ENCODE peak calls at places on chromosomes 4 and X, in nine cellular contexts. One of them, this sample, is unnamed.
A peak's percentile ranks its signal among the peaks of the same experiment; 100 is the strongest.

GRCh38 chr4:15906024-15906443 is 32.5 kb downstream of the FGFBP1 start:
- DNase-seq in cardiac muscle cell: no peak
- DNase-seq in mucosa of descending colon: peak; percentile 89
- DNase-seq in kidney: peak; percentile 91
- DNase-seq in thyroid gland: peak; percentile 32
- DNase-seq in Caco-2: peak; percentile 74
- DNase-seq in hepatocyte: peak; percentile 68
- DNase-seq in GM23338: peak; percentile 75
- DNase-seq in endodermal cell: peak; percentile 93
- DNase-seq in this sample: no peak

GRCh38 chr4:182795446-182796238 is 121.5 kb downstream of the DCTD start:
- DNase-seq in thyroid gland: no peak
- DNase-seq in endodermal cell: no peak
- DNase-seq in GM23338: no peak
- DNase-seq in kidney: no peak
- DNase-seq in hepatocyte: no peak
- DNase-seq in mucosa of descending colon: no peak
- DNase-seq in cardiac muscle cell: peak; percentile 52
- DNase-seq in Caco-2: no peak
- DNase-seq in this sample: no peak

GRCh38 chrX:45952030-45952429 is 593.2 kb downstream of the ZNF674 start:
- DNase-seq in endodermal cell: peak; percentile 59
- DNase-seq in hepatocyte: no peak
- DNase-seq in thyroid gland: no peak
- DNase-seq in Caco-2: no peak
- DNase-seq in kidney: no peak
- DNase-seq in cardiac muscle cell: no peak
- DNase-seq in mucosa of descending colon: no peak
- DNase-seq in GM23338: peak; percentile 19
- DNase-seq in this sample: no peak

GRCh38 chr4:111263836-111264235 is 641.0 kb upstream of the PITX2 start:
- DNase-seq in thyroid gland: no peak
- DNase-seq in mucosa of descending colon: no peak
- DNase-seq in hepatocyte: no peak
- DNase-seq in endodermal cell: peak; percentile 40
- DNase-seq in kidney: no peak
- DNase-seq in Caco-2: no peak
- DNase-seq in GM23338: no peak
- DNase-seq in cardiac muscle cell: no peak
- DNase-seq in this sample: no peak

GRCh38 chr4:158873795-158874359 is 105.1 kb downstream of the FNIP2 start:
- DNase-seq in Caco-2: no peak
- DNase-seq in cardiac muscle cell: no peak
- DNase-seq in kidney: no peak
- DNase-seq in endodermal cell: no peak
- DNase-seq in hepatocyte: peak; percentile 36
- DNase-seq in GM23338: no peak
- DNase-seq in thyroid gland: no peak
- DNase-seq in mucosa of descending colon: no peak
- DNase-seq in this sample: peak; percentile 34

GRCh38 chr4:77120888-77121508 is 36.0 kb upstream of the CCNG2 start:
- DNase-seq in hepatocyte: no peak
- DNase-seq in Caco-2: no peak
- DNase-seq in thyroid gland: no peak
- DNase-seq in GM23338: peak; percentile 46
- DNase-seq in kidney: no peak
- DNase-seq in cardiac muscle cell: no peak
- DNase-seq in mucosa of descending colon: no peak
- DNase-seq in endodermal cell: no peak
- DNase-seq in this sample: no peak

GRCh38 chr4:17117746-17118145 is 219.3 kb upstream of the LDB2 start:
- DNase-seq in hepatocyte: no peak
- DNase-seq in cardiac muscle cell: no peak
- DNase-seq in Caco-2: no peak
- DNase-seq in kidney: no peak
- DNase-seq in mucosa of descending colon: no peak
- DNase-seq in thyroid gland: no peak
- DNase-seq in GM23338: no peak
- DNase-seq in endodermal cell: no peak
- DNase-seq in this sample: no peak

GRCh38 chrX:71669492-71669891 is 2.1 kb downstream of the LOC101059915 start:
- DNase-seq in mucosa of descending colon: no peak
- DNase-seq in cardiac muscle cell: no peak
- DNase-seq in hepatocyte: no peak
- DNase-seq in Caco-2: no peak
- DNase-seq in thyroid gland: no peak
- DNase-seq in endodermal cell: no peak
- DNase-seq in kidney: peak; percentile 39
- DNase-seq in GM23338: no peak
- DNase-seq in this sample: no peak

GRCh38 chr4:109302366-109303140 is at the start of gene COL25A1:
- DNase-seq in Caco-2: no peak
- DNase-seq in thyroid gland: peak; percentile 90
- DNase-seq in kidney: peak; percentile 86
- DNase-seq in cardiac muscle cell: peak; percentile 97
- DNase-seq in hepatocyte: peak; percentile 75
- DNase-seq in endodermal cell: peak; percentile 97
- DNase-seq in GM23338: peak; percentile 96
- DNase-seq in mucosa of descending colon: peak; percentile 35
- DNase-seq in this sample: peak; percentile 94

GRCh38 chrX:37646254-37646653 is 39.3 kb upstream of the XK start:
- DNase-seq in GM23338: no peak
- DNase-seq in endodermal cell: no peak
- DNase-seq in hepatocyte: no peak
- DNase-seq in cardiac muscle cell: no peak
- DNase-seq in kidney: no peak
- DNase-seq in mucosa of descending colon: no peak
- DNase-seq in Caco-2: no peak
- DNase-seq in thyroid gland: no peak
- DNase-seq in this sample: no peak

GRCh38 chrX:13077168-13077567 is 32.7 kb upstream of the FAM9C start:
- DNase-seq in hepatocyte: no peak
- DNase-seq in mucosa of descending colon: no peak
- DNase-seq in kidney: no peak
- DNase-seq in thyroid gland: no peak
- DNase-seq in cardiac muscle cell: no peak
- DNase-seq in GM23338: no peak
- DNase-seq in endodermal cell: no peak
- DNase-seq in Caco-2: no peak
- DNase-seq in this sample: no peak

GRCh38 chrX:53280703-53281320 is 572 bp downstream of the IQSEC2 start:
- DNase-seq in mucosa of descending colon: peak; percentile 52
- DNase-seq in thyroid gland: peak; percentile 30
- DNase-seq in Caco-2: no peak
- DNase-seq in kidney: peak; percentile 80
- DNase-seq in endodermal cell: peak; percentile 65
- DNase-seq in GM23338: no peak
- DNase-seq in hepatocyte: no peak
- DNase-seq in cardiac muscle cell: no peak
- DNase-seq in this sample: peak; percentile 5

GRCh38 chrX:150690126-150690525 is 3.1 kb upstream of the MTMR1 start:
- DNase-seq in Caco-2: no peak
- DNase-seq in GM23338: no peak
- DNase-seq in thyroid gland: no peak
- DNase-seq in kidney: no peak
- DNase-seq in endodermal cell: no peak
- DNase-seq in hepatocyte: no peak
- DNase-seq in mucosa of descending colon: no peak
- DNase-seq in cardiac muscle cell: no peak
- DNase-seq in this sample: peak; percentile 22

GRCh38 chrX:150692837-150693781 is at the start of gene MTMR1:
- DNase-seq in thyroid gland: peak; percentile 39
- DNase-seq in cardiac muscle cell: peak; percentile 55
- DNase-seq in endodermal cell: peak; percentile 60
- DNase-seq in hepatocyte: peak; percentile 65
- DNase-seq in GM23338: peak; percentile 29
- DNase-seq in kidney: peak; percentile 78
- DNase-seq in mucosa of descending colon: peak; percentile 61
- DNase-seq in Caco-2: no peak
- DNase-seq in this sample: peak; percentile 45

GRCh38 chr4:26687728-26688127 is 103.8 kb downstream of the TBC1D19 start:
- DNase-seq in Caco-2: no peak
- DNase-seq in mucosa of descending colon: no peak
- DNase-seq in cardiac muscle cell: no peak
- DNase-seq in hepatocyte: no peak
- DNase-seq in kidney: no peak
- DNase-seq in endodermal cell: no peak
- DNase-seq in GM23338: no peak
- DNase-seq in thyroid gland: no peak
- DNase-seq in this sample: no peak

GRCh38 chrX:100931218-100931924 is 2.7 kb upstream of the XKRX start:
- DNase-seq in thyroid gland: no peak
- DNase-seq in hepatocyte: no peak
- DNase-seq in endodermal cell: no peak
- DNase-seq in GM23338: no peak
- DNase-seq in Caco-2: no peak
- DNase-seq in cardiac muscle cell: no peak
- DNase-seq in kidney: no peak
- DNase-seq in mucosa of descending colon: no peak
- DNase-seq in this sample: no peak

DNA sequence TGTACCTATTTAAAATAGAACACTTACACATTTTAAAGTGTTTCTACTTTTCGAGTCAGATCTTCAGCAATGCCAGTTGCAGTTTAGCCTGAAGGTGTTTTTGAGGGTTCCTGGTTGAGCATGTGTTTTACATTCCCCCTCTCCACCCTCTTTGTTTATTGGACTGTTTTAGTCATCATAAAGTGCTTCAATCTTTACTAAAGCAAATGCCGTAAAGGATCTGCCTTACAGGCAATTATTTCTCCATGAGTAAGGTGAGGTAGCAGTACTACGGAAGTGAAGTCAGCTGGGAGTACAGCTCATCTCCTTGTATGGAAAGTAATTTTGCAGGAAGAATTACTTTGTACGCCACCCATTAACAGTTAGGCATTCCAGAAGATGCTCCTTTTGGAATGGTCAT is 36.9 kb downstream of the PDLIM5 start:
- DNase-seq in endodermal cell: no peak
- DNase-seq in cardiac muscle cell: no peak
- DNase-seq in mucosa of descending colon: no peak
- DNase-seq in Caco-2: no peak
- DNase-seq in hepatocyte: no peak
- DNase-seq in thyroid gland: no peak
- DNase-seq in kidney: no peak
- DNase-seq in GM23338: no peak
- DNase-seq in this sample: no peak
- H3K4me1 ChIP-seq in endodermal cell: no peaks in the 10 kb centered on the region
- H3K4me1 ChIP-seq in cardiac muscle cell: peaks cover 38% of the 10 kb centered on the region
- H3K4me1 ChIP-seq in mucosa of descending colon: no peaks in the 10 kb centered on the region
- H3K4me1 ChIP-seq in Caco-2: peaks cover 8% of the 10 kb centered on the region
- H3K4me1 ChIP-seq in hepatocyte: no peaks in the 10 kb centered on the region
- H3K4me1 ChIP-seq in thyroid gland: peaks cover 8% of the 10 kb centered on the region
- H3K4me1 ChIP-seq in kidney: no peaks in the 10 kb centered on the region
- H3K4me1 ChIP-seq in GM23338: peaks cover 3% of the 10 kb centered on the region
- H3K4me1 ChIP-seq in this sample: no peaks in the 10 kb centered on the region

GRCh38 chr4:1245481-1246051 is 3.4 kb downstream of the CTBP1 start:
- DNase-seq in Caco-2: peak; percentile 32
- DNase-seq in GM23338: no peak
- DNase-seq in endodermal cell: peak; percentile 34
- DNase-seq in mucosa of descending colon: peak; percentile 25
- DNase-seq in thyroid gland: no peak
- DNase-seq in hepatocyte: peak; percentile 5
- DNase-seq in cardiac muscle cell: no peak
- DNase-seq in kidney: peak; percentile 72
- DNase-seq in this sample: no peak
- H3K4me3 ChIP-seq in Caco-2: no peak overlapping the region
- H3K4me3 ChIP-seq in GM23338: no peak overlapping the region
- H3K4me3 ChIP-seq in endodermal cell: no peak overlapping the region
- H3K4me3 ChIP-seq in mucosa of descending colon: no peak overlapping the region
- H3K4me3 ChIP-seq in thyroid gland: no peak overlapping the region
- H3K4me3 ChIP-seq in hepatocyte: no peak overlapping the region
- H3K4me3 ChIP-seq in cardiac muscle cell: no peak overlapping the region
- H3K4me3 ChIP-seq in kidney: no peak overlapping the region
- H3K4me3 ChIP-seq in this sample: no peak overlapping the region

GRCh38 chr4:107838763-107839162 is 14.0 kb downstream of the SGMS2 start:
- DNase-seq in hepatocyte: no peak
- DNase-seq in endodermal cell: no peak
- DNase-seq in GM23338: no peak
- DNase-seq in cardiac muscle cell: no peak
- DNase-seq in thyroid gland: no peak
- DNase-seq in Caco-2: no peak
- DNase-seq in mucosa of descending colon: no peak
- DNase-seq in kidney: no peak
- DNase-seq in this sample: no peak

GRCh38 chr4:107839166-107839565 is 14.4 kb downstream of the SGMS2 start:
- DNase-seq in mucosa of descending colon: no peak
- DNase-seq in GM23338: no peak
- DNase-seq in cardiac muscle cell: no peak
- DNase-seq in thyroid gland: no peak
- DNase-seq in hepatocyte: no peak
- DNase-seq in endodermal cell: no peak
- DNase-seq in Caco-2: no peak
- DNase-seq in kidney: no peak
- DNase-seq in this sample: no peak

GRCh38 chr4:107837298-107837697 is 12.6 kb downstream of the SGMS2 start:
- DNase-seq in mucosa of descending colon: peak; percentile 46
- DNase-seq in endodermal cell: no peak
- DNase-seq in cardiac muscle cell: no peak
- DNase-seq in Caco-2: no peak
- DNase-seq in GM23338: no peak
- DNase-seq in thyroid gland: no peak
- DNase-seq in kidney: no peak
- DNase-seq in hepatocyte: no peak
- DNase-seq in this sample: no peak

GRCh38 chr4:107835409-107835808 is 10.7 kb downstream of the SGMS2 start:
- DNase-seq in GM23338: no peak
- DNase-seq in mucosa of descending colon: no peak
- DNase-seq in hepatocyte: no peak
- DNase-seq in cardiac muscle cell: no peak
- DNase-seq in kidney: no peak
- DNase-seq in Caco-2: no peak
- DNase-seq in thyroid gland: no peak
- DNase-seq in endodermal cell: no peak
- DNase-seq in this sample: no peak

GRCh38 chr4:107838138-107838618 is 13.4 kb downstream of the SGMS2 start:
- DNase-seq in Caco-2: no peak
- DNase-seq in thyroid gland: no peak
- DNase-seq in hepatocyte: no peak
- DNase-seq in kidney: no peak
- DNase-seq in GM23338: no peak
- DNase-seq in mucosa of descending colon: no peak
- DNase-seq in cardiac muscle cell: no peak
- DNase-seq in endodermal cell: no peak
- DNase-seq in this sample: no peak
- H3K4me1 ChIP-seq in Caco-2: no peaks in the 10 kb centered on the region
- H3K4me1 ChIP-seq in thyroid gland: peaks cover 30% of the 10 kb centered on the region
- H3K4me1 ChIP-seq in hepatocyte: no peaks in the 10 kb centered on the region
- H3K4me1 ChIP-seq in kidney: peaks cover 6% of the 10 kb centered on the region
- H3K4me1 ChIP-seq in GM23338: peaks cover under 1% of the 10 kb centered on the region
- H3K4me1 ChIP-seq in mucosa of descending colon: peaks cover 5% of the 10 kb centered on the region
- H3K4me1 ChIP-seq in cardiac muscle cell: no peaks in the 10 kb centered on the region
- H3K4me1 ChIP-seq in endodermal cell: no peaks in the 10 kb centered on the region
- H3K4me1 ChIP-seq in this sample: no peaks in the 10 kb centered on the region

GRCh38 chrX:129932792-129933321 is 26.9 kb downstream of the UTP14A start:
- DNase-seq in GM23338: peak; percentile 32
- DNase-seq in kidney: peak; percentile 84
- DNase-seq in hepatocyte: peak; percentile 22
- DNase-seq in thyroid gland: peak; percentile 35
- DNase-seq in endodermal cell: peak; percentile 68
- DNase-seq in Caco-2: peak; percentile 37
- DNase-seq in cardiac muscle cell: no peak
- DNase-seq in mucosa of descending colon: peak; percentile 58
- DNase-seq in this sample: no peak
- H3K4me3 ChIP-seq in GM23338: peak overlapping the region; percentile 41
- H3K4me3 ChIP-seq in kidney: no peak overlapping the region
- H3K4me3 ChIP-seq in hepatocyte: no peak overlapping the region
- H3K4me3 ChIP-seq in thyroid gland: peak overlapping the region; percentile 19
- H3K4me3 ChIP-seq in endodermal cell: no peak overlapping the region
- H3K4me3 ChIP-seq in Caco-2: peak overlapping the region; percentile 37
- H3K4me3 ChIP-seq in cardiac muscle cell: peak overlapping the region; percentile 52
- H3K4me3 ChIP-seq in mucosa of descending colon: peak overlapping the region; percentile 17
- H3K4me3 ChIP-seq in this sample: peak overlapping the region; percentile 52

GRCh38 chr4:68342139-68342538 is 7.8 kb downstream of the YTHDC1 start:
- DNase-seq in kidney: no peak
- DNase-seq in hepatocyte: peak; percentile 27
- DNase-seq in mucosa of descending colon: no peak
- DNase-seq in GM23338: peak; percentile 24
- DNase-seq in thyroid gland: no peak
- DNase-seq in endodermal cell: no peak
- DNase-seq in cardiac muscle cell: no peak
- DNase-seq in Caco-2: no peak
- DNase-seq in this sample: no peak
- H3K4me1 ChIP-seq in kidney: peaks cover 35% of the 10 kb centered on the region
- H3K4me1 ChIP-seq in hepatocyte: peaks cover 46% of the 10 kb centered on the region
- H3K4me1 ChIP-seq in mucosa of descending colon: peaks cover 26% of the 10 kb centered on the region
- H3K4me1 ChIP-seq in GM23338: peaks cover 62% of the 10 kb centered on the region
- H3K4me1 ChIP-seq in thyroid gland: peaks cover 59% of the 10 kb centered on the region
- H3K4me1 ChIP-seq in endodermal cell: peaks cover 15% of the 10 kb centered on the region
- H3K4me1 ChIP-seq in cardiac muscle cell: peaks cover 52% of the 10 kb centered on the region
- H3K4me1 ChIP-seq in Caco-2: peaks cover 33% of the 10 kb centered on the region
- H3K4me1 ChIP-seq in this sample: peaks cover 3% of the 10 kb centered on the region

This sample was measured in SJCRH30.